ENCODE peak calls at places on chromosome 2, in nine cellular contexts. G, W, L, P, F, Y, A, B and D are unnamed samples.
A peak's percentile ranks its signal among the peaks of the same experiment; 100 is the strongest.

GRCh38 chr2:119251652-119252051 is 28.0 kb downstream of the STEAP3 start:
- DNase-seq in F (no peak), B (no peak), P (no peak), L (no peak), A (no peak), W (no peak), G (no peak), Y (no peak), D (no peak)

GRCh38 chr2:101610750-101611315 is 86.7 kb upstream of the MAP4K4 start:
- DNase-seq in Y (no peak), L (no peak), G (no peak), F (no peak), B (no peak), P (no peak), W (no peak), A (no peak), D (no peak)

GRCh38 chr2:30366199-30366691 is 80.8 kb upstream of the LCLAT1 start:
- DNase-seq in L (no peak), Y (no peak), B (no peak), A (no peak), W (peak; percentile 29), G (no peak), P (no peak), F (no peak), D (peak; percentile 39)

GRCh38 chr2:20151116-20151571 is 73.8 kb downstream of the SDC1 start:
- DNase-seq in L (peak; percentile 37), F (no peak), B (no peak), Y (no peak), G (no peak), P (peak; percentile 79), A (no peak), W (no peak), D (peak; percentile 60)

GRCh38 chr2:186486651-186487647 is 889 bp downstream of the ZC3H15 start:
- DNase-seq in L (no peak), W (peak; percentile 18), P (peak; percentile 46), B (no peak), A (peak; percentile 12), G (no peak), Y (no peak), F (no peak), D (no peak)

GRCh38 chr2:29012211-29012681 is 31.1 kb downstream of the TOGARAM2 start:
- DNase-seq in F (no peak), L (peak; percentile 30), A (no peak), Y (no peak), W (peak; percentile 15), G (no peak), B (no peak), P (no peak), D (no peak)

GRCh38 chr2:165924950-165925349 is 28.6 kb downstream of the TTC21B start:
- DNase-seq in L (no peak), B (no peak), Y (no peak), G (no peak), P (no peak), F (no peak), W (no peak), A (no peak), D (no peak)

GRCh38 chr2:60267122-60267521 is 286.3 kb downstream of the BCL11A start:
- DNase-seq in P (no peak), G (no peak), W (no peak), A (no peak), Y (no peak), F (no peak), L (no peak), B (no peak), D (no peak)

GRCh38 chr2:133605031-133605773 is 36.9 kb upstream of the NCKAP5 start:
- DNase-seq in B (no peak), A (no peak), F (no peak), P (no peak), W (no peak), G (no peak), Y (no peak), L (no peak), D (no peak)

GRCh38 chr2:2328847-2329246 is 2.2 kb downstream of the MYT1L start:
- DNase-seq in L (peak; percentile 77), B (no peak), F (no peak), W (no peak), A (no peak), P (no peak), Y (peak; percentile 37), G (no peak), D (no peak)

GRCh38 chr2:240954436-240955305 is 43.7 kb upstream of the SNED1 start:
- DNase-seq in L (no peak), G (no peak), W (no peak), A (no peak), B (no peak), P (no peak), F (no peak), Y (no peak), D (no peak)

GRCh38 chr2:8258406-8258805 is 423.4 kb upstream of the ID2 start:
- DNase-seq in Y (no peak), P (no peak), W (no peak), G (no peak), F (no peak), B (no peak), A (no peak), L (no peak), D (no peak)

GRCh38 chr2:182404102-182404501 is 22.7 kb downstream of the PDE1A start:
- DNase-seq in G (no peak), A (no peak), B (no peak), Y (no peak), F (no peak), W (peak; percentile 76), P (no peak), L (no peak), D (no peak)

GRCh38 chr2:172430671-172431070 is 3.3 kb downstream of the ITGA6 start:
- DNase-seq in L (no peak), G (no peak), W (no peak), P (no peak), B (no peak), F (no peak), A (peak; percentile 86), Y (peak; percentile 22), D (no peak)

GRCh38 chr2:240293865-240294461 is 141.5 kb upstream of the GPC1 start:
- DNase-seq in L (no peak), G (no peak), A (no peak), P (no peak), F (no peak), B (no peak), W (no peak), Y (no peak), D (peak; percentile 23)

GRCh38 chr2:43165378-43166025 is 60.9 kb downstream of the ZFP36L2 start:
- DNase-seq in B (no peak), F (no peak), Y (no peak), A (no peak), W (no peak), G (no peak), P (no peak), L (no peak), D (no peak)
- TF ChIP-seq CTCF in B (no peak), F (no peak), Y (no peak), A (no peak), W (peak; percentile 27), G (no peak), P (peak; percentile 13), L (peak; percentile 16), D (no peak)

GRCh38 chr2:43707255-43707654 is 31.0 kb upstream of the C1GALT1C1L start:
- DNase-seq in F (peak; percentile 71), G (no peak), P (no peak), B (peak; percentile 54), Y (no peak), L (no peak), W (peak; percentile 68), A (no peak), D (no peak)
- TF ChIP-seq CTCF in F (no peak), G (no peak), P (no peak), B (no peak), Y (no peak), L (no peak), W (no peak), A (no peak), D (no peak)

GRCh38 chr2:164495491-164496223 is 125.6 kb downstream of the GRB14 start:
- DNase-seq in P (no peak), F (peak; percentile 16), L (no peak), Y (peak; percentile 42), B (no peak), G (no peak), W (peak; percentile 67), A (peak; percentile 50), D (no peak)
- TF ChIP-seq CTCF in P (peak; percentile 40), F (peak; percentile 75), L (peak; percentile 67), Y (peak; percentile 52), B (no peak), G (peak; percentile 58), W (peak; percentile 70), A (peak; percentile 60), D (no peak)

GRCh38 chr2:238449909-238450417 is 23.2 kb downstream of the ASB1 start:
- DNase-seq in P (no peak), F (no peak), Y (peak; percentile 43), B (peak; percentile 83), A (no peak), G (no peak), L (no peak), W (no peak), D (no peak)
- TF ChIP-seq CTCF in P (no peak), F (no peak), Y (no peak), B (no peak), A (no peak), G (no peak), L (no peak), W (no peak), D (no peak)

GRCh38 chr2:149330127-149331022 is at the start of gene LYPD6:
- DNase-seq in F (peak; percentile 18), Y (peak; percentile 92), A (peak; percentile 72), P (peak; percentile 84), W (peak; percentile 74), B (peak; percentile 51), G (no peak), L (peak; percentile 84), D (peak; percentile 67)

GRCh38 chr2:149329470-149330126 is 789 bp upstream of the LYPD6 start:
- DNase-seq in B (no peak), L (peak; percentile 64), A (peak; percentile 51), Y (peak; percentile 82), W (peak; percentile 64), F (peak; percentile 13), P (peak; percentile 13), G (no peak), D (peak; percentile 47)

GRCh38 chr2:149332364-149332763 is 2.0 kb downstream of the LYPD6 start:
- DNase-seq in F (no peak), W (no peak), L (no peak), B (no peak), Y (no peak), A (no peak), P (no peak), G (no peak), D (no peak)

GRCh38 chr2:149331023-149331400 is 625 bp downstream of the LYPD6 start:
- DNase-seq in G (no peak), A (no peak), L (no peak), F (no peak), Y (peak; percentile 27), P (no peak), B (no peak), W (no peak), D (no peak)

GRCh38 chr2:149329068-149329467 is 1.3 kb upstream of the LYPD6 start:
- DNase-seq in B (no peak), A (no peak), F (no peak), L (no peak), Y (peak; percentile 13), W (no peak), P (no peak), G (no peak), D (no peak)
- TF ChIP-seq CTCF in B (no peak), A (peak; percentile 23), F (peak; percentile 42), L (peak; percentile 25), Y (peak; percentile 38), W (peak; percentile 49), P (peak; percentile 24), G (peak; percentile 47), D (no peak)